ENCODE peak calls at places on chromosome 21, in ten cellular contexts. Y is activated effector memory CD4-positive, alpha-beta T cell treated with anti-CD3 and anti-CD28 coated beads, Interleukin-2, amount 50 U/mL, for 16 hours; T is kidney tubule cell; R is WERI-Rb-1; I is NCI-H2171 treated with DMSO at 0.1 percent for 48 hours; P is T-helper 1 cell; H is CD4-positive, alpha-beta memory T cell; B is tibial nerve; V is left cardiac atrium; A is nephron progenitor cell. Z is an unnamed sample.

GRCh38 chr21:14675774-14676530 is 129.8 kb upstream of the SAMSN1 start:
- DNase-seq in R (no peak), B (no peak), Y (no peak), I (no peak), A (no peak), T (peak; percentile 17), P (no peak), H (peak; percentile 62), V (no peak), Z (no peak)

GRCh38 chr21:29578306-29578705 is 279.6 kb downstream of the BACH1 start:
- DNase-seq in P (no peak), V (no peak), Y (no peak), T (no peak), R (peak; percentile 81), B (no peak), H (no peak), I (no peak), A (no peak), Z (no peak)

GRCh38 chr21:42939581-42940413 is 14.4 kb upstream of the ERVH48-1 start:
- DNase-seq in I (no peak), P (no peak), R (no peak), V (peak; percentile 75), H (no peak), A (no peak), Y (no peak), T (peak; percentile 89), B (peak; percentile 86), Z (no peak)

GRCh38 chr21:15592271-15592860 is 137.4 kb upstream of the USP25 start:
- DNase-seq in B (peak; percentile 49), V (no peak), Y (no peak), H (peak; percentile 37), R (no peak), I (peak; percentile 25), A (peak; percentile 3), P (no peak), T (peak; percentile 54), Z (peak; percentile 30)

GRCh38 chr21:36803051-36803709 is 104.3 kb downstream of the SIM2 start:
- DNase-seq in H (no peak), P (no peak), T (no peak), A (no peak), B (no peak), Y (no peak), V (no peak), R (no peak), I (no peak), Z (no peak)

GRCh38 chr21:33825898-33826297 is 89.7 kb downstream of the ATP5PO start:
- DNase-seq in V (no peak), Y (no peak), T (peak; percentile 32), I (no peak), P (no peak), R (no peak), B (peak; percentile 43), A (no peak), H (no peak), Z (no peak)

GRCh38 chr21:30209571-30209970 is 6.3 kb downstream of the CLDN8 start:
- DNase-seq in I (no peak), A (no peak), V (no peak), R (no peak), P (no peak), H (no peak), B (no peak), Y (no peak), T (no peak), Z (no peak)

GRCh38 chr21:28884481-28884880 is 108.2 kb downstream of the LTN1 start:
- DNase-seq in B (no peak), H (no peak), Y (no peak), T (peak; percentile 26), P (no peak), I (peak; percentile 46), V (no peak), R (no peak), A (no peak), Z (no peak)

GRCh38 chr21:44392185-44392584 is 38.8 kb downstream of the TRPM2 start:
- DNase-seq in P (no peak), H (no peak), B (no peak), T (no peak), I (no peak), V (no peak), R (no peak), A (no peak), Y (no peak), Z (no peak)

GRCh38 chr21:14814282-14814681 is 250.5 kb downstream of the NRIP1 start:
- DNase-seq in P (no peak), V (no peak), I (no peak), B (no peak), Y (no peak), H (no peak), R (no peak), A (no peak), T (no peak), Z (no peak)